ENCODE peak calls at places on chromosomes 11 and 22, in ten cellular contexts. P, J, B, Q, U, I, K, G, T and N are unnamed samples.

GRCh38 chr22:38041760-38042584 is 15.2 kb upstream of the PICK1 start:
- DNase-seq in P (no peak), J (no peak), B (no peak), Q (no peak), U (no peak), I (no peak), K (no peak), G (peak), T (no peak), N (no peak)

GRCh38 chr22:17999851-18000250 is 24.5 kb downstream of the MICAL3 start:
- DNase-seq in P (no peak), J (no peak), B (no peak), Q (no peak), U (no peak), I (no peak), K (no peak), G (no peak), T (no peak), N (no peak)

GRCh38 chr22:36331912-36332622 is 55.7 kb downstream of the MYH9 start:
- DNase-seq in P (peak), J (no peak), B (no peak), Q (peak), U (peak), I (peak), K (peak), G (peak), T (no peak), N (peak)

GRCh38 chr11:73185680-73186293 is 32.3 kb upstream of the P2RY2 start:
- DNase-seq in P (peak), J (no peak), B (no peak), Q (no peak), U (no peak), I (no peak), K (no peak), G (peak), T (no peak), N (no peak)

GRCh38 chr11:8033791-8034585 is 46.9 kb downstream of the EIF3F start:
- DNase-seq in P (no peak), J (no peak), B (no peak), Q (no peak), U (no peak), I (no peak), K (no peak), G (no peak), T (no peak), N (no peak)

GRCh38 chr11:9092085-9092484 is 686 bp upstream of the SCUBE2 start:
- DNase-seq in P (no peak), J (no peak), B (no peak), Q (no peak), U (no peak), I (no peak), K (no peak), G (no peak), T (no peak), N (no peak)

GRCh38 chr11:44943118-44943517 is 7.6 kb downstream of the TP53I11 start:
- DNase-seq in P (no peak), J (no peak), B (no peak), Q (peak), U (no peak), I (no peak), K (peak), G (peak), T (no peak), N (peak)

GRCh38 chr22:46622081-46622521 is 1.9 kb downstream of the GRAMD4 start:
- DNase-seq in P (no peak), J (no peak), B (no peak), Q (no peak), U (no peak), I (no peak), K (no peak), G (peak), T (no peak), N (no peak)

GRCh38 chr11:120063686-120064340 is 74.1 kb downstream of the TRIM29 start:
- DNase-seq in P (no peak), J (no peak), B (no peak), Q (no peak), U (no peak), I (no peak), K (no peak), G (no peak), T (no peak), N (no peak)

GRCh38 chr22:50027639-50028537 is 15.3 kb upstream of the IL17REL start:
- DNase-seq in P (peak), J (no peak), B (no peak), Q (peak), U (no peak), I (no peak), K (peak), G (peak), T (no peak), N (no peak)

GRCh38 chr11:2531277-2531986 is 86.6 kb downstream of the KCNQ1 start:
- DNase-seq in P (peak), J (peak), B (peak), Q (peak), U (peak), I (peak), K (peak), G (peak), T (peak), N (peak)

GRCh38 chr11:78795862-78796261 is 221.2 kb upstream of the NARS2 start:
- DNase-seq in P (no peak), J (no peak), B (no peak), Q (no peak), U (no peak), I (no peak), K (no peak), G (no peak), T (no peak), N (no peak)

GRCh38 chr11:21105196-21105917 is 436.0 kb downstream of the NELL1 start:
- DNase-seq in P (no peak), J (no peak), B (no peak), Q (no peak), U (no peak), I (peak), K (no peak), G (no peak), T (no peak), N (no peak)

GRCh38 chr11:45091563-45092392 is 54.7 kb upstream of the PRDM11 start:
- DNase-seq in P (no peak), J (no peak), B (peak), Q (no peak), U (no peak), I (peak), K (no peak), G (peak), T (peak), N (no peak)

GRCh38 chr11:59857444-59858434 is 8.5 kb downstream of the TCN1 start:
- DNase-seq in P (peak), J (no peak), B (no peak), Q (no peak), U (no peak), I (peak), K (no peak), G (peak), T (no peak), N (no peak)

GRCh38 chr22:48535868-48536690 is 1291.6 kb downstream of the BRD1 start:
- DNase-seq in P (peak), J (no peak), B (no peak), Q (no peak), U (no peak), I (no peak), K (no peak), G (no peak), T (no peak), N (no peak)

GRCh38 chr22:22032906-22033802 is 50.6 kb upstream of the TOP3B start:
- DNase-seq in P (no peak), J (no peak), B (no peak), Q (no peak), U (no peak), I (no peak), K (no peak), G (no peak), T (no peak), N (no peak)

GRCh38 chr11:77193915-77194830 is 66.1 kb downstream of the MYO7A start:
- DNase-seq in P (no peak), J (no peak), B (no peak), Q (no peak), U (no peak), I (no peak), K (peak), G (peak), T (no peak), N (no peak)

GRCh38 chr11:71463331-71464211 is 10.6 kb downstream of the NADSYN1 start:
- DNase-seq in P (no peak), J (no peak), B (no peak), Q (no peak), U (no peak), I (no peak), K (peak), G (no peak), T (no peak), N (no peak)

GRCh38 chr22:32731372-32731771 is 70.1 kb upstream of the TIMP3 start:
- DNase-seq in P (no peak), J (no peak), B (no peak), Q (no peak), U (no peak), I (no peak), K (no peak), G (no peak), T (no peak), N (no peak)

GRCh38 chr11:96211433-96211832 is 131.6 kb downstream of the MAML2 start:
- DNase-seq in P (no peak), J (no peak), B (no peak), Q (no peak), U (no peak), I (peak), K (no peak), G (peak), T (no peak), N (no peak)

GRCh38 chr11:117985953-117986887 is at the start of gene IL10RA:
- DNase-seq in P (peak), J (peak), B (peak), Q (peak), U (peak), I (peak), K (peak), G (peak), T (peak), N (peak)

GRCh38 chr22:45240137-45240809 is 421 bp downstream of the KIAA0930 start:
- DNase-seq in P (peak), J (peak), B (no peak), Q (peak), U (no peak), I (peak), K (peak), G (peak), T (no peak), N (peak)

DNA sequence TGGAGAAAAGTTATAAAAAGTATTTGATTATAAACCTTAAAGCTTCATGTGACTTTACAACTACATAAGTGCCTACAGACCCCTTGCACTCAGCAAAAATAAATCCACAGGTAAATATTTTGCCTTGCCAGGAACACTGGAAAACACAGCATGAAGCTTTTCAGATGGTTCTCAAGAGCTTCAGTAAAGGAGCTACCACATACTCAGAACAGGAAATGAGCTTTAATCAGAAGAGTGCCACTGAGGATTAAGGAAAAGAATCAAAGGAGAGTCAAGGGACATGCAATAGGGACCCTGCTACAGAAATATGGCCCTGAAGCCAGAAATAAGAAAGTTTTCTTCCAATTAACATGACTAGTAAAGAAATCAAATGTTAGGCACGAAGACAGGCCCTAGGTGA is 1.2 kb downstream of the CASP1 start:
- DNase-seq in P (no peak), J (no peak), B (no peak), Q (no peak), U (no peak), I (no peak), K (no peak), G (no peak), T (no peak), N (no peak)
- H3K4me3 ChIP-seq in P (peak), J (no peak), B (no peak), Q (no peak), U (no peak), I (no peak), K (no peak), G (peak), T (no peak), N (peak)

GRCh38 chr11:33732176-33732575 is 4.0 kb downstream of the CD59 start:
- DNase-seq in P (peak), J (no peak), B (no peak), Q (no peak), U (no peak), I (no peak), K (no peak), G (peak), T (no peak), N (no peak)
- H3K4me3 ChIP-seq in P (peak), J (no peak), B (no peak), Q (no peak), U (no peak), I (no peak), K (no peak), G (no peak), T (no peak), N (no peak)

DNA sequence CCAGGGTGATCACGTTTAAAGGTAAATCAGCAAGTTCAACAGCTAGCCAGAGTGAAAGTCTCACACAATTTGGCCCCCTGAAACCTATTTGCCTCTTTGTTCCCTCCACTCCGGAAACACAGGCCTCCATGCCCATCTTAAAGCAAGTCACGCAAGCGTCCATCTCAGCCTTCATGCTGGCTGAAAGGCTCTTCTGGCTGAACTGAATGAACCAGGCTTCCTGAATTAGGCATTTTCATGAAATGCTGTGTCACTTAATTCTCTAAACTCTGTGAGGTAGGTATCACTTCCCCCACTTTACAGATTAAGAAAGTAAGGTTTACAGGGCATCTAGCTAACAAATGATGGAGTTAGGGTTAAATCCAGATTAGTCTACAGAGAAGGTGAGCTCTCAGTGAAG is 1.4 kb downstream of the SLC25A17 start:
- DNase-seq in P (no peak), J (no peak), B (no peak), Q (peak), U (no peak), I (no peak), K (no peak), G (no peak), T (no peak), N (peak)
- H3K4me3 ChIP-seq in P (peak), J (peak), B (no peak), Q (peak), U (peak), I (no peak), K (no peak), G (peak), T (no peak), N (peak)

GRCh38 chr22:30356392-30357230 is at the start of the genes CCDC157 and SF3A1:
- DNase-seq in P (peak), J (peak), B (peak), Q (peak), U (peak), I (peak), K (peak), G (peak), T (peak), N (peak)

GRCh38 chr22:30354644-30355043 is 2.0 kb downstream of the SF3A1 start:
- DNase-seq in P (peak), J (no peak), B (no peak), Q (no peak), U (no peak), I (no peak), K (no peak), G (no peak), T (no peak), N (no peak)

GRCh38 chr22:30361916-30362631 is 5.3 kb downstream of the CCDC157 start:
- DNase-seq in P (no peak), J (no peak), B (no peak), Q (no peak), U (no peak), I (no peak), K (no peak), G (no peak), T (no peak), N (no peak)

GRCh38 chr22:30362632-30363281 is 6.0 kb downstream of the CCDC157 start:
- DNase-seq in P (no peak), J (no peak), B (no peak), Q (no peak), U (no peak), I (peak), K (no peak), G (no peak), T (no peak), N (no peak)

GRCh38 chr22:30357650-30358215 is 926 bp downstream of the CCDC157 start:
- DNase-seq in P (no peak), J (no peak), B (no peak), Q (no peak), U (no peak), I (no peak), K (no peak), G (no peak), T (no peak), N (no peak)
- H3K4me3 ChIP-seq in P (peak), J (peak), B (peak), Q (peak), U (peak), I (no peak), K (no peak), G (no peak), T (no peak), N (no peak)